ENCODE peak calls at places on chromosome 17, in four cellular contexts. One of them, this sample, is unnamed.

GRCh38 chr17:18251204-18251603 is 7.3 kb downstream of the FLII start:
- DNase-seq in RWPE1: no peak
- DNase-seq in Calu3: no peak
- DNase-seq in BE2C: no peak
- DNase-seq in this sample: no peak

GRCh38 chr17:18129041-18129502 is 20.5 kb downstream of the MYO15A start:
- DNase-seq in BE2C: no peak
- DNase-seq in RWPE1: peak; percentile 53
- DNase-seq in Calu3: peak; percentile 34
- DNase-seq in this sample: peak; percentile 89

GRCh38 chr17:4165301-4166010 is 22.5 kb downstream of the CYB5D2 start:
- DNase-seq in BE2C: no peak
- DNase-seq in Calu3: no peak
- DNase-seq in RWPE1: peak; percentile 52
- DNase-seq in this sample: peak; percentile 69

GRCh38 chr17:78278139-78278741 is 46.8 kb downstream of the TMEM235 start:
- DNase-seq in Calu3: no peak
- DNase-seq in BE2C: no peak
- DNase-seq in RWPE1: no peak
- DNase-seq in this sample: no peak

GRCh38 chr17:29972277-29972676 is 30.8 kb downstream of the EFCAB5 start:
- DNase-seq in Calu3: no peak
- DNase-seq in RWPE1: no peak
- DNase-seq in BE2C: no peak
- DNase-seq in this sample: no peak

GRCh38 chr17:59154335-59154720 is 658 bp downstream of the SKA2 start:
- DNase-seq in RWPE1: peak; percentile 13
- DNase-seq in Calu3: peak; percentile 39
- DNase-seq in BE2C: peak; percentile 62
- DNase-seq in this sample: peak; percentile 47

GRCh38 chr17:58231644-58232043 is 6.7 kb upstream of the LPO start:
- DNase-seq in Calu3: no peak
- DNase-seq in RWPE1: no peak
- DNase-seq in BE2C: no peak
- DNase-seq in this sample: no peak

GRCh38 chr17:75557075-75557851 is 30.3 kb upstream of the MYO15B start:
- DNase-seq in Calu3: peak; percentile 94
- DNase-seq in RWPE1: no peak
- DNase-seq in BE2C: peak; percentile 66
- DNase-seq in this sample: peak; percentile 4

GRCh38 chr17:58568050-58568830 is 53.8 kb upstream of the MTMR4 start:
- DNase-seq in RWPE1: no peak
- DNase-seq in BE2C: no peak
- DNase-seq in Calu3: no peak
- DNase-seq in this sample: no peak

GRCh38 chr17:38943607-38944006 is 18.2 kb downstream of the LASP1NB start:
- DNase-seq in Calu3: no peak
- DNase-seq in RWPE1: no peak
- DNase-seq in BE2C: no peak
- DNase-seq in this sample: no peak

GRCh38 chr17:43540821-43541674 is 5.1 kb downstream of the ETV4 start:
- DNase-seq in Calu3: no peak
- DNase-seq in BE2C: peak; percentile 61
- DNase-seq in RWPE1: no peak
- DNase-seq in this sample: no peak

GRCh38 chr17:38982858-38983746 is 15.9 kb upstream of the FBXO47 start:
- DNase-seq in BE2C: peak; percentile 55
- DNase-seq in Calu3: peak; percentile 85
- DNase-seq in RWPE1: peak; percentile 65
- DNase-seq in this sample: peak; percentile 62

GRCh38 chr17:67606471-67606870 is 111.3 kb upstream of the NOL11 start:
- DNase-seq in BE2C: peak; percentile 58
- DNase-seq in Calu3: peak; percentile 47
- DNase-seq in RWPE1: no peak
- DNase-seq in this sample: no peak

GRCh38 chr17:5115673-5116651 is at the start of gene USP6:
- DNase-seq in RWPE1: no peak
- DNase-seq in Calu3: no peak
- DNase-seq in BE2C: no peak
- DNase-seq in this sample: no peak

GRCh38 chr17:4485676-4486646 is 12.7 kb upstream of the SPNS2 start:
- DNase-seq in BE2C: peak; percentile 34
- DNase-seq in RWPE1: no peak
- DNase-seq in Calu3: no peak
- DNase-seq in this sample: no peak

GRCh38 chr17:43935204-43935925 is 6.9 kb downstream of the PPY start:
- DNase-seq in RWPE1: no peak
- DNase-seq in BE2C: no peak
- DNase-seq in Calu3: no peak
- DNase-seq in this sample: no peak

GRCh38 chr17:29154516-29155234 is 25.5 kb downstream of the MYO18A start:
- DNase-seq in RWPE1: no peak
- DNase-seq in BE2C: no peak
- DNase-seq in Calu3: no peak
- DNase-seq in this sample: no peak

GRCh38 chr17:75516619-75517276 is 420 bp downstream of the TSEN54 start:
- DNase-seq in Calu3: no peak
- DNase-seq in BE2C: peak; percentile 48
- DNase-seq in RWPE1: no peak
- DNase-seq in this sample: no peak

GRCh38 chr17:2965621-2966275 is 97.7 kb downstream of the OR1D5 start:
- DNase-seq in Calu3: peak; percentile 75
- DNase-seq in BE2C: peak; percentile 48
- DNase-seq in RWPE1: peak; percentile 63
- DNase-seq in this sample: peak; percentile 76

GRCh38 chr17:38602862-38603785 is 2.6 kb downstream of the SRCIN1 start:
- DNase-seq in BE2C: no peak
- DNase-seq in Calu3: no peak
- DNase-seq in RWPE1: no peak
- DNase-seq in this sample: no peak

GRCh38 chr17:40515491-40516041 is 14.1 kb upstream of the TNS4 start:
- DNase-seq in BE2C: no peak
- DNase-seq in RWPE1: no peak
- DNase-seq in Calu3: no peak
- DNase-seq in this sample: no peak

GRCh38 chr17:28725660-28726395 is at the start of gene TLCD1:
- DNase-seq in RWPE1: peak; percentile 82
- DNase-seq in Calu3: peak; percentile 76
- DNase-seq in BE2C: peak; percentile 73
- DNase-seq in this sample: peak; percentile 63

GRCh38 chr17:68953340-68953997 is 1.7 kb downstream of the ABCA8 start:
- DNase-seq in RWPE1: no peak
- DNase-seq in BE2C: no peak
- DNase-seq in Calu3: no peak
- DNase-seq in this sample: no peak

GRCh38 chr17:65538679-65539529 is 22.5 kb downstream of the AXIN2 start:
- DNase-seq in Calu3: no peak
- DNase-seq in BE2C: no peak
- DNase-seq in RWPE1: no peak
- DNase-seq in this sample: no peak

GRCh38 chr17:7997186-7997585 is 5.2 kb upstream of the GUCY2D start:
- DNase-seq in RWPE1: no peak
- DNase-seq in BE2C: no peak
- DNase-seq in Calu3: peak; percentile 44
- DNase-seq in this sample: peak; percentile 39

GRCh38 chr17:33200587-33200986 is 92.5 kb downstream of the ASIC2 start:
- DNase-seq in BE2C: no peak
- DNase-seq in Calu3: no peak
- DNase-seq in RWPE1: peak; percentile 14
- DNase-seq in this sample: peak; percentile 18

GRCh38 chr17:63707151-63707550 is 7.2 kb upstream of the LIMD2 start:
- DNase-seq in Calu3: no peak
- DNase-seq in BE2C: no peak
- DNase-seq in RWPE1: no peak
- DNase-seq in this sample: no peak

GRCh38 chr17:73482251-73482661 is 162.0 kb downstream of the SDK2 start:
- DNase-seq in Calu3: no peak
- DNase-seq in BE2C: no peak
- DNase-seq in RWPE1: no peak
- DNase-seq in this sample: no peak

GRCh38 chr17:73481672-73482071 is 162.6 kb downstream of the SDK2 start:
- DNase-seq in RWPE1: no peak
- DNase-seq in BE2C: no peak
- DNase-seq in Calu3: no peak
- DNase-seq in this sample: no peak

GRCh38 chr17:73476890-73477350 is 165.1 kb upstream of the CDC42EP4 start:
- DNase-seq in BE2C: no peak
- DNase-seq in RWPE1: no peak
- DNase-seq in Calu3: no peak
- DNase-seq in this sample: no peak

GRCh38 chr17:73480740-73481139 is 163.5 kb downstream of the SDK2 start:
- DNase-seq in RWPE1: no peak
- DNase-seq in BE2C: no peak
- DNase-seq in Calu3: no peak
- DNase-seq in this sample: no peak

DNA sequence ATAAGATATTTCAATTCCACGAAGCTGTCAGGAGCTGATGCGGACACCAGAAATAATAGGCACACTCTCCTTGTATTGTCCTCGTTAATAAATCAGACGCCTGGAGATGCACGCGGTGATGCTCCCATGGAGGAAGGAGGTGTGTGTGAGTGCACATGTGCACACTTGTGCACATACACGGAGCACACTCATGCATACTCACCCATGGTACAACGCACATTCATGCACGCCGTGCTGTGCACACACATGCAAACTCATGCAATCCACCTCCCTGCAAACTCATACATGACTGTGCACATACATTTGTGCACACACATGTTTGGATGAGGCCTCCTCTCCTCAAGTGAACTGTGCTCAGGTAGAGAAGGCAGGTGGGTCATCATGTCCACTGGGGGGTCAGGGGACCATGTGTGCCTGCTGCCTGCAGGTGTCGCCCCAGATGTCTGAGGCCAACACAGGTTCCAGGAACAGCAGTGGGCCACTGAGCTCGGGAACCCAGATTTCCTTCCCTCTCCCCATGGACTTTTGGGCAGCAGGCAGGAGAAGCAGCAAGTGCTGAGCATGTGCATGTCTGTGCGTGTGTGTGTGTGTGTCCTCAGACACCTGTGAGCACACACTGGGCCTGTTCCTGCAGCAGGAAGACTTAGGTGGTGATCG is 165.3 kb downstream of the SDK2 start:
- DNase-seq in BE2C: no peak
- DNase-seq in Calu3: peak; percentile 18
- DNase-seq in RWPE1: no peak
- DNase-seq in this sample: no peak
- TF ChIP-seq CTCF in BE2C: peak; percentile 18
- TF ChIP-seq CTCF in Calu3: no peak
- TF ChIP-seq CTCF in RWPE1: no peak
- TF ChIP-seq CTCF in this sample: no peak

DNA sequence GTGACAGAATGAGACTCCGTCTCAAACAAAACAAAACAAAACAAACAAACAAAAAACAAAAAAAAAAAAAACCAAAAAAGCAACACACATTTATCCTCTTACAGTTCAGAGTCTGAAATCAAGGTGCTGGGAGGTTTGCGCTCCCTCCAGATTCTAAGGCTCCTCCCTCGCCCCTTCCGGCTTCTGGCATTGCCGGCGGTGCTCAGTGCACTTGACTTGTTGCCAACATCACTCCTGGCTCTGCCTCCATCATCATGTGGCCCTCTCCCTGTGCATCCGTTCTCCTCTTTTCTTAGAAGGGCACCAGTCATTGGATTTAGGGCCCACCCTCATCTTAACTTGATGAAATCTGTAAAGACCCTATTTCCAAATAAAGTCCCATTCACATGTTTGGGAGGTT is 73.8 kb downstream of the RBFOX3 start:
- DNase-seq in Calu3: no peak
- DNase-seq in RWPE1: no peak
- DNase-seq in BE2C: no peak
- DNase-seq in this sample: no peak
- TF ChIP-seq CTCF in Calu3: no peak
- TF ChIP-seq CTCF in RWPE1: no peak
- TF ChIP-seq CTCF in BE2C: no peak
- TF ChIP-seq CTCF in this sample: no peak

DNA sequence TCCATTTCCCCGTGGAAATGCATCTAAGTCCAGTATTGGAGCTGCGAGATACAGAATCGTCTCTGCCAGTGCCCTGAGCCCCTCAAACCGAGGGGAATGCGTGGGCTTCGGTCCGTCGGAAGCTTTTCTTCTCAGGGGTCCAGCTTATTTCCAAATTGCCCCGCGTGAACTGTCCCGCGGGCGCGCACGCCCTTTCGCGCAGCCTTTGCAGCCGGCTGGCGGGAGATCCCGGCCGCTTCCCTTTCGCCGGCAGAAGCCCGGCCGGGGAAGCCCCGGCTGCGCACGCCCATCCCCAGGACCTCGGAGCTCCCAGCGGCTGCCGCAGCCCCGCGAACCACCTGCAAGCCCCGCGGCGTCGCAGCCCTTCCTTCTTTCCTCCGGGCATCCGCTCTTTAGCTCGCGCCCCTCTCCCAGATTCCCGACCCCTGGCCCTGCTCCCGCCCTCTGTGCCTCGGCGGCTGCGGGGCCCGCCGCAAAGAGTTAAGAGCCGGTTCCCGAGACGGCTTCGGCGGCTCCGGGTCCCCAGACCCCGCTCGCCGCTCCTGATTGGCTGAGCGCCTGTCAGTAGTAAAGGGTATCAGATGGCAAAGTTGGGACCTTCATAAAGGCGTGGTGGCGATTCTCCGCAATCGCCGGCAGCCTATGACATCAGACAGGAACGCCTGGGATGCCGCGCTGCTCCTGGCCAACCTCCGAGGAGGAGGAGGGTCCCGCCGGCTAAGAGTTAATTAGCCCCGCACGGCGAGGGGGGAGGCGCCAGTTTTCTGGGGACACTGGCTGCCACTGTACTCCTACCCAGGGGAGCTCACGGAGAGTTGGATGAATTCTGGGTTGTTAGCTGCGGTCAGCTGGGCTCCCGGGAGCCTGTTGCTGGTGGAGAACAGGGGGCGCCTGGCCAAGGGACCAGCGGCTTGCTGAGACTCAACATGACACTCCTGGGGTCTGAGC is at the start of gene MYOCD:
- DNase-seq in Calu3: peak; percentile 18
- DNase-seq in BE2C: no peak
- DNase-seq in RWPE1: peak; percentile 33
- DNase-seq in this sample: no peak
- TF ChIP-seq CTCF in Calu3: no peak
- TF ChIP-seq CTCF in BE2C: no peak
- TF ChIP-seq CTCF in RWPE1: no peak
- TF ChIP-seq CTCF in this sample: no peak

DNA sequence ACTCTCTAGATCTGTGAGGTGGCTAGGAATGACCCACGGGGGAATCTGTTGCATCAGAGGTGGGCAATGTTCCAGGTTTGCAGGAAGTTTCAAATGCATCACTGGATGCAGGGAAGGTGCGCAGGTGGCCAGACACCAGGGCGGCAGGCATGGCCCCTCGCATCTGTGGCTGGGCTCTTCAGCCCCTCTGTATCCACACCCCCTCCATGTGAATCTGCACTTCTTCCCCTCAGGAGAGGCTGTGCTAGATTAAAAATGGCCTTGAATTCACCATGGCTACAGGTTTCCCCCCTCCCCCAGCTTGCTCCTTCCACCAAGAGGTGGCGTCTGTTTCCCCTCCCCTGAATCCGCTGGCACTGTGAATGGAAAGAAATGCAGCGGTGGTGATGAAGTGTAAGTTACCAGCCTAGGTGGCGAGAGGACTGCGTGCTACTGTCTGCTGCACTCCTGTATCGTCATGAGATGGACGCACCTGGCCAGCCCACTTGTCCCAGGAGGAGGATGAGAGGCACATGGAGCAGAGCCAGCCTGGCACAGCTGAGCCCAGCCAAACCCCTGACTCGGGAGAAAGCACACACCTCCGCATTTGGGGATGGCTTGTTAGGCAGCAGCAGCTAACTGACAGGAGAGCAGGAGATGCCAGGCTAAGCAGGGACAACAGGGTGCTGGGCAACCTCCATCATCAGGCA is 26.3 kb downstream of the TNFRSF13B start:
- DNase-seq in RWPE1: no peak
- DNase-seq in BE2C: no peak
- DNase-seq in Calu3: no peak
- DNase-seq in this sample: no peak
- TF ChIP-seq CTCF in RWPE1: no peak
- TF ChIP-seq CTCF in BE2C: peak; percentile 36
- TF ChIP-seq CTCF in Calu3: no peak
- TF ChIP-seq CTCF in this sample: no peak